ENCODE peak calls at places on chromosomes 13 and 19, in six cellular contexts. V is GM12878, A is H1, H is SK-N-SH, C is K562, M is HCT116. R is an unnamed sample.

GRCh38 chr13:49315036-49315565 is 67.4 kb downstream of the CDADC1 start:
- DNase-seq in V (no peak), A (no peak), H (no peak), C (no peak), M (no peak), R (no peak)

GRCh38 chr13:40613192-40613818 is 53.1 kb downstream of the FOXO1 start:
- DNase-seq in V (peak), A (no peak), H (no peak), C (no peak), M (no peak), R (no peak)

GRCh38 chr13:109101550-109102144 is 472.2 kb downstream of the MYO16 start:
- DNase-seq in V (no peak), A (no peak), H (no peak), C (no peak), M (no peak), R (no peak)

GRCh38 chr13:99896712-99897440 is 74.7 kb downstream of the ZIC5 start:
- DNase-seq in V (no peak), A (no peak), H (no peak), C (no peak), M (no peak), R (no peak)

GRCh38 chr19:31553112-31553843 is 204.0 kb upstream of the TSHZ3 start:
- DNase-seq in V (no peak), A (no peak), H (peak), C (no peak), M (no peak), R (no peak)

GRCh38 chr19:55255618-55256423 is 3.0 kb downstream of the PPP6R1 start:
- DNase-seq in V (peak), A (no peak), H (no peak), C (no peak), M (no peak), R (no peak)

GRCh38 chr19:56309511-56310185 is 5.0 kb downstream of the ZSCAN5A start:
- DNase-seq in V (no peak), A (peak), H (peak), C (peak), M (peak), R (peak)

GRCh38 chr19:50661087-50661486 is 11.8 kb downstream of the C19orf81 start:
- DNase-seq in V (no peak), A (no peak), H (no peak), C (no peak), M (no peak), R (no peak)

GRCh38 chr13:34011552-34012085 is 193.7 kb downstream of the RFC3 start:
- DNase-seq in V (no peak), A (no peak), H (no peak), C (no peak), M (no peak), R (no peak)

GRCh38 chr19:16571689-16572331 is 405 bp downstream of the SLC35E1 start:
- DNase-seq in V (no peak), A (no peak), H (no peak), C (no peak), M (no peak), R (peak)

GRCh38 chr13:60227168-60227567 is 63.4 kb upstream of the DIAPH3 start:
- DNase-seq in V (no peak), A (no peak), H (no peak), C (no peak), M (no peak), R (no peak)

GRCh38 chr13:33918199-33918932 is 100.4 kb downstream of the RFC3 start:
- DNase-seq in V (no peak), A (no peak), H (no peak), C (no peak), M (no peak), R (no peak)

GRCh38 chr13:113854238-113855011 is 9.5 kb downstream of the GAS6 start:
- DNase-seq in V (no peak), A (no peak), H (no peak), C (no peak), M (no peak), R (no peak)

GRCh38 chr13:44243198-44243852 is 130.3 kb upstream of the SERP2 start:
- DNase-seq in V (no peak), A (peak), H (peak), C (peak), M (peak), R (peak)

GRCh38 chr19:38388310-38389100 is at the start of gene SPRED3:
- DNase-seq in V (no peak), A (no peak), H (peak), C (peak), M (no peak), R (peak)

GRCh38 chr19:53957448-53958167 is 5.1 kb upstream of the CACNG8 start:
- DNase-seq in V (no peak), A (no peak), H (no peak), C (no peak), M (no peak), R (no peak)

GRCh38 chr19:39126593-39127187 is 1.1 kb downstream of the PAK4 start:
- DNase-seq in V (no peak), A (no peak), H (no peak), C (no peak), M (no peak), R (no peak)

GRCh38 chr19:30076751-30077670 is 135.0 kb downstream of the URI1 start:
- DNase-seq in V (no peak), A (no peak), H (peak), C (no peak), M (no peak), R (no peak)

GRCh38 chr13:73107459-73107858 is 48.7 kb downstream of the KLF5 start:
- DNase-seq in V (no peak), A (no peak), H (no peak), C (no peak), M (no peak), R (no peak)

GRCh38 chr19:11887247-11887617 is 350 bp upstream of the ZNF69 start:
- DNase-seq in V (no peak), A (no peak), H (no peak), C (no peak), M (no peak), R (no peak)

GRCh38 chr19:11674067-11674492 is 64.7 kb downstream of the ZNF823 start:
- DNase-seq in V (no peak), A (no peak), H (no peak), C (no peak), M (no peak), R (no peak)

GRCh38 chr13:30376426-30377311 is 45.6 kb upstream of the UBE2L5 start:
- DNase-seq in V (peak), A (no peak), H (no peak), C (no peak), M (no peak), R (peak)

GRCh38 chr19:18493440-18494266 is 28.2 kb downstream of the ELL start:
- DNase-seq in V (no peak), A (no peak), H (no peak), C (no peak), M (no peak), R (no peak)

GRCh38 chr19:21568816-21569496 is 63.6 kb downstream of the ZNF429 start:
- DNase-seq in V (no peak), A (no peak), H (no peak), C (no peak), M (no peak), R (no peak)

GRCh38 chr13:33015791-33016323 is 366 bp upstream of the KL start:
- DNase-seq in V (no peak), A (no peak), H (no peak), C (no peak), M (no peak), R (no peak)

GRCh38 chr13:69496951-69497350 is 610.7 kb upstream of the ATXN8OS start:
- DNase-seq in V (no peak), A (no peak), H (no peak), C (no peak), M (no peak), R (no peak)

GRCh38 chr13:39779337-39780270 is 124.1 kb downstream of the COG6 start:
- DNase-seq in V (no peak), A (no peak), H (no peak), C (no peak), M (no peak), R (no peak)

GRCh38 chr19:45781282-45782161 is 768 bp downstream of the DMPK start:
- DNase-seq in V (no peak), A (no peak), H (no peak), C (no peak), M (no peak), R (peak)

GRCh38 chr19:13794752-13795589 is at the start of gene ZSWIM4:
- DNase-seq in V (peak), A (peak), H (peak), C (peak), M (peak), R (peak)

GRCh38 chr19:51000981-51001380 is 423 bp downstream of the KLK8 start:
- DNase-seq in V (no peak), A (no peak), H (no peak), C (peak), M (no peak), R (no peak)

GRCh38 chr19:35226748-35227147 is 1.8 kb downstream of the FAM187B start:
- DNase-seq in V (no peak), A (no peak), H (no peak), C (no peak), M (no peak), R (no peak)

GRCh38 chr13:34458756-34459462 is 483.2 kb upstream of the NBEA start:
- DNase-seq in V (no peak), A (no peak), H (no peak), C (no peak), M (no peak), R (no peak)

GRCh38 chr19:9323557-9323918 is 441 bp upstream of the ZNF559 start:
- DNase-seq in V (peak), A (no peak), H (peak), C (peak), M (peak), R (peak)

DNA sequence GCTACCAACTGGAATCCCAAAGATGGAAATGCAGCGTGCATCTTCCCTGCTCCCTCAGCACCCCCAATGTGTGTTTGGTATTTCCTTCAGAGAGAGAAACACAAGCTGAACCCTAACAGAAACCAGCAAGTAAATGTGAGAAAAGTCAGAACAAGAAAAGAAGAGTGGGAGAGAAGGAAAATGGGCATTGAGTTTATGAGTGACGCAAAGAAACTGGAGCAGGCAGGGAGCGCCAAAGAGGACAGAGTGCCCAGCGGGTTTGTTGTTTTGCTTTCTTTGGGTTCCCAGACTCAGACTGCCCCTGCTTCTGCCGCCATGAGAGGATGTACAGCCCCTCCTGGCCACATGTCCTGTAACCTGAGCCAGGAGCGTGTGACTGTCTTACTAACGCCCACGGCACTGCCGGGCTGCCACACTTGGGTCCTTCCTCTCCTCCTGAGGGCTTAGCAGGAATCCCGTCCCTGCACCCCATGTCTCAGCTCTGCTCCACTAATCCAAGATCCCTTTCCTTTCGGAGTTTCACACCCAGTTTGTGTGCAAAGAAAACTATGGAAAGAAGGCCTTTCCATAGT is 80.6 kb downstream of the GPR12 start:
- DNase-seq in V (no peak), A (no peak), H (no peak), C (no peak), M (no peak), R (no peak)
- TF ChIP-seq JUND in V (no peak), A (no peak), H (no peak), C (no peak), M (no peak), R (no peak)

GRCh38 chr19:2888739-2889224 is 11.9 kb upstream of the ZNF57 start:
- DNase-seq in V (no peak), A (no peak), H (no peak), C (no peak), M (no peak), R (peak)
- TF ChIP-seq JUND in V (no peak), A (no peak), H (no peak), C (no peak), M (no peak), R (no peak)

GRCh38 chr13:43193789-43194188 is 170.4 kb downstream of the DNAJC15 start:
- DNase-seq in V (no peak), A (no peak), H (no peak), C (no peak), M (no peak), R (no peak)
- TF ChIP-seq JUND in V (no peak), A (no peak), H (no peak), C (no peak), M (no peak), R (no peak)

DNA sequence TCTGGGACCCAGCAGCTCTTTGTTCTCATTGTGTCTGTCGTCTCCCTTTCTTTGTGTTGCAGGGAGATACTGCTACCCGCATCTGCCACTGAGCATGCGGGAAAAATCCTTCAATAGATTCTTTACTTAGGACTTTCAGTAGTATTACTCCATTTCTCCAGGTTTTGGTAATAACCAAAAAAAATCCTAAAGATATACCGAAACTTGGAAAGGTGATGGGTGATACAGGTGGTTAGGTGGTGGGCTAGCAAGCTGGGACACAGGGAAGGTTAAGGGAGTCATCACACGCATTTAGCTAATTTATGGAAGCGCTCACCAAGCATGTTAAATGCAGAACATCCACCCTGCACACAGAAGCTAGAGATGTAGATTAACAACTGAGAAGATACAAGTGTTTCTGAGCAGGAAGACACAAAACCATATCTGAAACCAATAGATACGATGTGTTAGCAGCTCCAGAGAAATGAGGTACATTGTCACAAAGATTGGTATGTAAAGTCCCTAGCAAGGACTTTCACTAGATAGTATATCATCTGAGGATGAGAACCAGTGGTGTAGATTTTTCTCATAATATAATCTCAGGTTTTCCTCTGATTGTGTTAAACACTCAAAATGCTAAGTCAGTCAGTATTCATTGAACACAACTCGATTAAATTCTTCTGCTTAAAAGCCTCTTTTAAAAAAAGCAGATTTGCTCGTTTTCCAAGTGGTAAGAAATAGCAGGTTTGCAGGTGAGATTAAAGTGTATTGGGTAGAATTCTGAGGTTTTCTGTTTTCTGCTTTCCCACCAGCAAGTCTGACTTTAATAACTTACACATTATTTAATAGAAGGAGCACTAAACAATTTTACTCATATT is 1.3 kb upstream of the SLAIN1 start:
- DNase-seq in V (no peak), A (no peak), H (peak), C (peak), M (no peak), R (no peak)
- TF ChIP-seq JUND in V (no peak), A (no peak), H (no peak), C (no peak), M (no peak), R (no peak)

GRCh38 chr13:110379905-110380341 is 72.8 kb downstream of the COL4A2 start:
- DNase-seq in V (no peak), A (no peak), H (no peak), C (no peak), M (no peak), R (no peak)
- TF ChIP-seq JUND in V (no peak), A (no peak), H (no peak), C (no peak), M (no peak), R (no peak)

GRCh38 chr19:5961969-5962945 is 15.7 kb downstream of the RANBP3 start:
- DNase-seq in V (no peak), A (no peak), H (no peak), C (no peak), M (no peak), R (peak)
- TF ChIP-seq JUND in V (no peak), A (no peak), H (no peak), C (no peak), M (no peak), R (no peak)